ENCODE peak calls at places on chromosome 19, in four cellular contexts. J is HepG2, X is H1, D is GM12878. F is an unnamed sample.

GRCh38 chr19:31715249-31715944 is 366.2 kb upstream of the TSHZ3 start:
- DNase-seq in J (no peak), X (no peak), D (no peak), F (no peak)

GRCh38 chr19:49272204-49272603 is 52.8 kb downstream of the SLC6A16 start:
- DNase-seq in J (no peak), X (no peak), D (no peak), F (no peak)

GRCh38 chr19:18278521-18279265 is 2.7 kb downstream of the JUND start:
- DNase-seq in J (no peak), X (no peak), D (no peak), F (no peak)

GRCh38 chr19:15199652-15200574 is 882 bp downstream of the NOTCH3 start:
- DNase-seq in J (no peak), X (peak; percentile 94), D (no peak), F (peak; percentile 91)

GRCh38 chr19:56959211-56959610 is 118.7 kb upstream of the PEG3 start:
- DNase-seq in J (no peak), X (no peak), D (no peak), F (no peak)

GRCh38 chr19:15238639-15239155 is 6.4 kb upstream of the EPHX3 start:
- DNase-seq in J (no peak), X (no peak), D (no peak), F (no peak)

GRCh38 chr19:3374369-3375112 is 8.2 kb downstream of the NFIC start:
- DNase-seq in J (no peak), X (no peak), D (no peak), F (peak; percentile 64)

GRCh38 chr19:30168760-30169159 is 203.4 kb upstream of the ZNF536 start:
- DNase-seq in J (no peak), X (no peak), D (no peak), F (no peak)

GRCh38 chr19:40604647-40605200 is 3.6 kb downstream of the LTBP4 start:
- DNase-seq in J (no peak), X (no peak), D (no peak), F (no peak)

GRCh38 chr19:53254451-53255341 is at the start of gene ZNF677:
- DNase-seq in J (no peak), X (peak; percentile 66), D (no peak), F (peak; percentile 94)

GRCh38 chr19:33473644-33474305 is 47.8 kb downstream of the PEPD start:
- DNase-seq in J (no peak), X (no peak), D (no peak), F (no peak)

GRCh38 chr19:34490141-34490766 is 8.7 kb downstream of the WTIP start:
- DNase-seq in J (no peak), X (no peak), D (no peak), F (no peak)

GRCh38 chr19:16206637-16207036 is 8.9 kb downstream of the AP1M1 start:
- DNase-seq in J (no peak), X (no peak), D (no peak), F (peak; percentile 7)

GRCh38 chr19:737591-738093 is 13.3 kb upstream of the MISP start:
- DNase-seq in J (peak; percentile 41), X (peak; percentile 95), D (no peak), F (peak; percentile 95)

GRCh38 chr19:5806133-5806489 is 1.2 kb downstream of the NRTN start:
- DNase-seq in J (no peak), X (no peak), D (no peak), F (no peak)

GRCh38 chr19:30112666-30113065 is 170.6 kb downstream of the URI1 start:
- DNase-seq in J (no peak), X (no peak), D (no peak), F (no peak)

GRCh38 chr19:9165256-9165655 is 13.5 kb upstream of the OR7D2 start:
- DNase-seq in J (no peak), X (no peak), D (no peak), F (no peak)

GRCh38 chr19:55563261-55563690 is 17.4 kb downstream of the ZNF579 start:
- DNase-seq in J (no peak), X (no peak), D (no peak), F (peak; percentile 46)

GRCh38 chr19:4678881-4679379 is 8.8 kb upstream of the MYDGF start:
- DNase-seq in J (no peak), X (peak; percentile 90), D (no peak), F (peak; percentile 81)

GRCh38 chr19:7415857-7416371 is 67.2 kb downstream of the ARHGEF18 start:
- DNase-seq in J (no peak), X (no peak), D (no peak), F (no peak)

GRCh38 chr19:4910594-4911273 is 1.4 kb downstream of the UHRF1 start:
- DNase-seq in J (no peak), X (no peak), D (no peak), F (peak; percentile 62)

GRCh38 chr19:35027851-35028599 is 2.2 kb upstream of the SCN1B start:
- DNase-seq in J (no peak), X (no peak), D (no peak), F (no peak)

GRCh38 chr19:48480476-48481190 is 11.5 kb downstream of the CYTH2 start:
- DNase-seq in J (no peak), X (no peak), D (no peak), F (no peak)

GRCh38 chr19:4113398-4114088 is 10.4 kb downstream of the MAP2K2 start:
- DNase-seq in J (no peak), X (no peak), D (no peak), F (no peak)

GRCh38 chr19:52398091-52398461 is 427 bp downstream of the ZNF528 start:
- DNase-seq in J (peak; percentile 6), X (no peak), D (no peak), F (peak; percentile 64)

GRCh38 chr19:14383898-14384669 is 2.8 kb downstream of the ADGRE5 start:
- DNase-seq in J (no peak), X (no peak), D (no peak), F (no peak)

GRCh38 chr19:56942749-56943148 is 102.2 kb upstream of the PEG3 start:
- DNase-seq in J (no peak), X (no peak), D (no peak), F (peak; percentile 55)

GRCh38 chr19:40143612-40144011 is 47.6 kb upstream of the MAP3K10 start:
- DNase-seq in J (no peak), X (no peak), D (no peak), F (no peak)

GRCh38 chr19:29303707-29304090 is 90.7 kb upstream of the UQCRFS1 start:
- DNase-seq in J (no peak), X (no peak), D (no peak), F (no peak)

GRCh38 chr19:16244091-16244490 is 46.4 kb downstream of the AP1M1 start:
- DNase-seq in J (no peak), X (no peak), D (no peak), F (no peak)

GRCh38 chr19:13887039-13887438 is 10.1 kb downstream of the NANOS3 start:
- DNase-seq in J (no peak), X (no peak), D (no peak), F (no peak)

GRCh38 chr19:22733691-22734090 is 50.3 kb downstream of the ZNF99 start:
- DNase-seq in J (no peak), X (no peak), D (no peak), F (no peak)

GRCh38 chr19:47379398-47379938 is 30.4 kb downstream of the DHX34 start:
- DNase-seq in J (no peak), X (no peak), D (no peak), F (no peak)

DNA sequence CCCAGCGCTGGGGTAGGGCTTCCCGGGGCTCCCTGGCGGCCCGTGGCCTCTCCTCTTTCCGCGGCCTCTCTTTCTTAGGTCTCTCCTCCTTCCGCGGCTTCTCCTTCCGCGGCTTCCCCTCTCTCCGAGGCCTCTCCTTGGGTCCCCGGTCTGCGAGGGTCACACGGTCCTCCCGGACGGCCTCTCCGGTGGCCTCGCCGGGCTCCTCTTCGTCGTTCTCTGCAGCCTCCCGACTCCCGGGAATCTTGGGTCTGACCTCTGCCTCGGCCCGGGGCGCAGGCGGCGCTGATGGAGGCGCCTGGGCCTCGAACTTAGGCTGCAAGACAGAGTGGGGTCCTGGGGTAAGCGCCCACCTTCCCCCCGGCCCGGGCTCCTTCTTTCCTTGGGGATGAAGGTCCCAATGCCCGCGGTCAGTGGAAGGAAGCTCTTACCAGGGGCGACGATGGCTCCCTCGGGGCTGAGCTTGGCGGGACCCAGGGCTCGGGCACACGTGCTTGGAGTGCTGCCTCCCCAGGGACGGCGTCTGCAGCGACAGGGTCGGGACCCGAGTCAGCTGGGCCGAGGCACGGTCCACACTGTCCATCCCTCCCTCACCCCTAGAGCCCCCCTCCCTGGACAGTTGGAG is 3.5 kb downstream of the AMH start:
- DNase-seq in J (no peak), X (no peak), D (no peak), F (peak; percentile 38)
- TF ChIP-seq RFX5 in J (no peak), X (no peak), D (no peak), F (no peak)

GRCh38 chr19:43526884-43527859 is at the start of gene ETHE1:
- DNase-seq in J (peak; percentile 44), X (peak; percentile 92), D (no peak), F (peak; percentile 92)

GRCh38 chr19:43525836-43526771 is 897 bp downstream of the ETHE1 start:
- DNase-seq in J (no peak), X (peak; percentile 55), D (no peak), F (peak; percentile 54)

GRCh38 chr19:43532571-43532961 is 422 bp upstream of the ZNF575 start:
- DNase-seq in J (no peak), X (no peak), D (no peak), F (peak; percentile 59)

GRCh38 chr19:43524922-43525835 is 1.8 kb downstream of the ETHE1 start:
- DNase-seq in J (peak; percentile 87), X (peak; percentile 63), D (peak; percentile 44), F (no peak)

GRCh38 chr19:43527860-43528622 is 1.0 kb upstream of the ETHE1 start:
- DNase-seq in J (no peak), X (no peak), D (no peak), F (no peak)
- TF ChIP-seq POLR2AphosphoS5 in J (no peak), X (no peak), D (no peak), F (no peak)

GRCh38 chr19:11296264-11296663 is 304 bp downstream of the TSPAN16 start:
- DNase-seq in J (no peak), X (no peak), D (no peak), F (no peak)
- TF ChIP-seq RFX5 in J (no peak), X (no peak), D (no peak), F (no peak)

DNA sequence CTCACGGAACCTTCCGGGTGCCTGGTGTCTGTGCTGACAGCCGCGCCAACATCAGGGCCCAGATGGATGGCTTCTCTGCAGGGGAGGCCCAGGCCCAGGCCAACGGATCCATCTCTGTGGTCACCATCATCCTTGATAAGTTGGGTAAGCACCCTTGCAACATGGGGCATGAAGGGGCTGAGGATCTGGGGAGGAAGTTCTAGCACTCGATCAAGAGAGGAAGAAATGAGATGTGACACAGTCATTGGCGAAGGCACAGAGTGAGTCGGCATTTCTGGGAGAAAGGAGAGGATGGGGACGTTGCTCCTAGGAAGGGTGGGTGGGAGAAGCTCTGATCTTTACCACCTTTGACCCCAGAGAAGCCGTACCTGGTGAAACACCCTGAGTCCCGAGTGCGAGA is 4.4 kb downstream of the CILP2 start:
- DNase-seq in J (no peak), X (no peak), D (no peak), F (no peak)
- TF ChIP-seq POLR2AphosphoS5 in J (no peak), X (no peak), D (no peak), F (no peak)